ENCODE peak calls at places on chromosomes 2 and 18, in ten cellular contexts. G is RWPE1; J is upper lobe of right lung; K is GM23338; U is AG08396; Z is H4; H is stimulated activated CD4-positive, alpha-beta T cell treated with anti-CD3 and anti-CD28 coated beads, Interleukin-1b, Interleukin-23, amount 100 ng/mL, for 1 hour; W is RPMI7951; P is anterior cingulate cortex; O is myocyte. X is an unnamed sample.
A peak's percentile ranks its signal among the peaks of the same experiment; 100 is the strongest.

GRCh38 chr2:239307221-239307569 is 93.6 kb downstream of the HDAC4 start:
- DNase-seq in K (no peak), J (no peak), U (no peak), P (no peak), G (no peak), O (no peak), W (no peak), Z (no peak), H (no peak), X (no peak)

GRCh38 chr2:97730245-97730644 is 16.9 kb downstream of the ZAP70 start:
- DNase-seq in K (no peak), J (peak; percentile 11), G (peak; percentile 38), Z (no peak), O (no peak), U (no peak), H (no peak), W (peak; percentile 54), P (no peak), X (no peak)

GRCh38 chr2:60364441-60364840 is 189.0 kb downstream of the BCL11A start:
- DNase-seq in H (no peak), O (no peak), W (no peak), P (no peak), U (no peak), G (no peak), Z (no peak), K (no peak), J (no peak), X (no peak)

GRCh38 chr2:235414422-235414821 is 79.4 kb upstream of the AGAP1 start:
- DNase-seq in P (no peak), K (no peak), H (no peak), W (peak; percentile 19), U (no peak), J (no peak), O (peak; percentile 94), G (no peak), Z (no peak), X (no peak)

GRCh38 chr2:112317303-112318158 is 42.1 kb downstream of the ZC3H6 start:
- DNase-seq in H (no peak), W (no peak), O (no peak), Z (no peak), P (no peak), K (no peak), U (peak; percentile 18), J (no peak), G (no peak), X (no peak)

GRCh38 chr2:201413143-201413542 is 38.1 kb downstream of the TRAK2 start:
- DNase-seq in U (no peak), W (no peak), K (peak; percentile 27), P (no peak), Z (no peak), H (no peak), G (no peak), O (peak; percentile 52), J (no peak), X (no peak)

GRCh38 chr2:149330127-149331022 is at the start of gene LYPD6:
- DNase-seq in U (peak; percentile 97), O (peak; percentile 86), G (peak; percentile 87), P (peak; percentile 70), J (peak; percentile 81), Z (peak; percentile 33), H (no peak), W (peak; percentile 84), K (peak; percentile 89), X (peak; percentile 36)

GRCh38 chr2:168884990-168885389 is 5.2 kb downstream of the SPC25 start:
- DNase-seq in W (peak; percentile 29), G (no peak), H (no peak), O (no peak), U (no peak), K (no peak), Z (no peak), P (no peak), J (no peak), X (no peak)

GRCh38 chr2:45241061-45241561 is 231.9 kb upstream of the SIX2 start:
- DNase-seq in J (no peak), K (no peak), O (peak; percentile 43), U (no peak), Z (no peak), H (no peak), W (no peak), G (peak; percentile 42), P (no peak), X (no peak)

GRCh38 chr2:73925853-73926492 is 707 bp upstream of the DGUOK start:
- DNase-seq in P (no peak), Z (no peak), O (no peak), W (no peak), H (no peak), G (peak; percentile 79), U (no peak), J (no peak), K (peak; percentile 26), X (no peak)

GRCh38 chr18:76491801-76492668 is 3.0 kb downstream of the ZNF516 start:
- DNase-seq in O (peak; percentile 48), P (peak; percentile 49), Z (peak; percentile 51), U (peak; percentile 53), G (peak; percentile 44), K (peak; percentile 58), W (peak; percentile 32), J (peak; percentile 83), H (no peak), X (peak; percentile 76)

GRCh38 chr2:173982918-173983317 is 17.7 kb upstream of the SP3 start:
- DNase-seq in P (peak; percentile 31), K (no peak), W (no peak), O (peak; percentile 60), Z (no peak), U (no peak), H (no peak), J (no peak), G (peak; percentile 70), X (peak; percentile 42)

X was measured in amygdala.